ENCODE peak calls at places on chromosome 7, in four cellular contexts. B, X, T and Z are unnamed samples.
A peak's percentile ranks its signal among the peaks of the same experiment; 100 is the strongest.

GRCh38 chr7:149202831-149203231 is 7.5 kb downstream of the ZNF282 start:
- DNase-seq in T (peak; percentile 77), X (no peak), B (no peak), Z (no peak)

GRCh38 chr7:151864081-151864480 is 12.8 kb downstream of the PRKAG2 start:
- DNase-seq in B (no peak), X (no peak), T (no peak), Z (no peak)

GRCh38 chr7:18420758-18421157 is 74.8 kb upstream of the HDAC9 start:
- DNase-seq in X (no peak), B (peak; percentile 74), T (no peak), Z (no peak)

GRCh38 chr7:106344861-106345260 is 60.1 kb upstream of the NAMPT start:
- DNase-seq in T (no peak), X (peak; percentile 14), B (no peak), Z (no peak)

GRCh38 chr7:101911800-101912705 is 94.6 kb downstream of the CUX1 start:
- DNase-seq in B (peak; percentile 82), X (no peak), T (peak; percentile 40), Z (peak; percentile 13)

GRCh38 chr7:2604608-2605174 is 27.1 kb upstream of the TTYH3 start:
- DNase-seq in T (no peak), B (no peak), X (no peak), Z (no peak)

GRCh38 chr7:74344786-74345185 is 55.6 kb downstream of the CLIP2 start:
- DNase-seq in T (no peak), X (no peak), B (no peak), Z (no peak)

GRCh38 chr7:83836028-83836427 is 187.1 kb upstream of the SEMA3E start:
- DNase-seq in B (no peak), X (no peak), T (no peak), Z (no peak)

GRCh38 chr7:112271162-112271561 is 64.7 kb downstream of the ZNF277 start:
- DNase-seq in X (no peak), T (no peak), B (no peak), Z (no peak)

GRCh38 chr7:46385662-46386309 is 464.7 kb upstream of the IGFBP3 start:
- DNase-seq in X (peak; percentile 60), B (peak; percentile 93), T (no peak), Z (peak; percentile 31)

GRCh38 chr7:117705630-117706029 is 167.6 kb downstream of the CTTNBP2 start:
- DNase-seq in B (no peak), T (no peak), X (no peak), Z (no peak)

GRCh38 chr7:23277359-23277989 is 21.7 kb upstream of the MALSU1 start:
- DNase-seq in T (no peak), B (peak; percentile 82), X (peak; percentile 56), Z (peak; percentile 58)

GRCh38 chr7:47778153-47778661 is 170.1 kb downstream of the PKD1L1 start:
- DNase-seq in X (peak; percentile 92), T (no peak), B (peak; percentile 54), Z (no peak)

GRCh38 chr7:16416289-16417282 is 4.8 kb downstream of the CRPPA start:
- DNase-seq in T (no peak), B (peak; percentile 73), X (peak; percentile 91), Z (no peak)

GRCh38 chr7:47495269-47495875 is 86.5 kb downstream of the TNS3 start:
- DNase-seq in X (no peak), B (no peak), T (no peak), Z (no peak)

GRCh38 chr7:123633553-123633952 is 22.1 kb upstream of the LMOD2 start:
- DNase-seq in T (no peak), X (peak; percentile 72), B (peak; percentile 81), Z (peak; percentile 13)

GRCh38 chr7:1671876-1672451 is 1.9 kb downstream of the ELFN1 start:
- DNase-seq in B (no peak), T (no peak), X (no peak), Z (no peak)

GRCh38 chr7:42151309-42151708 is 85.7 kb downstream of the GLI3 start:
- DNase-seq in T (no peak), B (peak; percentile 26), X (no peak), Z (no peak)

GRCh38 chr7:77537136-77537594 is at the start of gene PTPN12:
- DNase-seq in B (no peak), T (no peak), X (no peak), Z (peak; percentile 6)

GRCh38 chr7:68828575-68828974 is 769.7 kb upstream of the AUTS2 start:
- DNase-seq in X (no peak), T (no peak), B (no peak), Z (no peak)

GRCh38 chr7:106283831-106284515 is 810 bp downstream of the NAMPT start:
- DNase-seq in X (peak; percentile 68), B (peak; percentile 51), T (peak; percentile 54), Z (peak; percentile 10)

GRCh38 chr7:69781412-69781846 is 183.2 kb downstream of the AUTS2 start:
- DNase-seq in B (peak; percentile 6), X (peak; percentile 46), T (no peak), Z (no peak)

GRCh38 chr7:28433604-28434254 is 21.4 kb downstream of the CREB5 start:
- DNase-seq in B (no peak), T (no peak), X (no peak), Z (peak; percentile 10)

GRCh38 chr7:117800406-117800805 is 72.8 kb downstream of the CTTNBP2 start:
- DNase-seq in T (no peak), X (no peak), B (no peak), Z (no peak)

GRCh38 chr7:100127866-100128601 is 1.3 kb downstream of the MBLAC1 start:
- DNase-seq in X (no peak), B (peak; percentile 37), T (no peak), Z (peak; percentile 15)

GRCh38 chr7:93551063-93551895 is 23.2 kb downstream of the CALCR start:
- DNase-seq in X (peak; percentile 21), T (no peak), B (peak; percentile 63), Z (no peak)

GRCh38 chr7:69787736-69788431 is 189.6 kb downstream of the AUTS2 start:
- DNase-seq in T (no peak), B (no peak), X (no peak), Z (no peak)

GRCh38 chr7:8831386-8831785 is 398.0 kb downstream of the NXPH1 start:
- DNase-seq in B (no peak), X (no peak), T (no peak), Z (no peak)

GRCh38 chr7:31885160-31885559 is 185.0 kb downstream of the PDE1C start:
- DNase-seq in T (no peak), X (no peak), B (no peak), Z (no peak)

GRCh38 chr7:137949416-137950262 is 52.2 kb downstream of the CREB3L2 start:
- DNase-seq in X (no peak), B (no peak), T (no peak), Z (no peak)

GRCh38 chr7:618539-619355 is 99.1 kb upstream of the PDGFA start:
- DNase-seq in X (no peak), B (no peak), T (no peak), Z (no peak)

GRCh38 chr7:116801092-116801710 is 61.2 kb upstream of the CAPZA2 start:
- DNase-seq in T (no peak), B (peak; percentile 81), X (peak; percentile 53), Z (no peak)

GRCh38 chr7:140249036-140249806 is 72.4 kb upstream of the KDM7A start:
- DNase-seq in T (no peak), X (no peak), B (no peak), Z (no peak)